ENCODE peak calls at places on chromosomes 3 and 15, in nine cellular contexts. One of them, this sample, is unnamed.

GRCh38 chr3:37114251-37115145 is 59.9 kb downstream of the LRRFIP2 start:
- DNase-seq in adrenal gland: no peak
- DNase-seq in PC-3: peak
- DNase-seq in pancreas: no peak
- DNase-seq in MCF 10A: peak
- DNase-seq in cardiac muscle cell: no peak
- DNase-seq in upper lobe of right lung: no peak
- DNase-seq in fibroblast of villous mesenchyme: peak
- DNase-seq in dorsolateral prefrontal cortex: no peak
- DNase-seq in this sample: no peak

GRCh38 chr3:171178714-171179113 is 152.2 kb upstream of the SLC2A2 start:
- DNase-seq in adrenal gland: no peak
- DNase-seq in PC-3: peak
- DNase-seq in pancreas: no peak
- DNase-seq in MCF 10A: no peak
- DNase-seq in cardiac muscle cell: no peak
- DNase-seq in upper lobe of right lung: no peak
- DNase-seq in fibroblast of villous mesenchyme: peak
- DNase-seq in dorsolateral prefrontal cortex: no peak
- DNase-seq in this sample: no peak

GRCh38 chr3:67123914-67124313 is 125.8 kb downstream of the KBTBD8 start:
- DNase-seq in adrenal gland: no peak
- DNase-seq in PC-3: no peak
- DNase-seq in pancreas: no peak
- DNase-seq in MCF 10A: no peak
- DNase-seq in cardiac muscle cell: no peak
- DNase-seq in upper lobe of right lung: no peak
- DNase-seq in fibroblast of villous mesenchyme: no peak
- DNase-seq in dorsolateral prefrontal cortex: no peak
- DNase-seq in this sample: no peak

GRCh38 chr3:142844339-142844977 is 44.4 kb downstream of the PCOLCE2 start:
- DNase-seq in adrenal gland: no peak
- DNase-seq in PC-3: peak
- DNase-seq in pancreas: no peak
- DNase-seq in MCF 10A: peak
- DNase-seq in cardiac muscle cell: peak
- DNase-seq in upper lobe of right lung: no peak
- DNase-seq in fibroblast of villous mesenchyme: peak
- DNase-seq in dorsolateral prefrontal cortex: no peak
- DNase-seq in this sample: peak

GRCh38 chr15:81941479-81941878 is 104.3 kb downstream of the MEX3B start:
- DNase-seq in adrenal gland: no peak
- DNase-seq in PC-3: no peak
- DNase-seq in pancreas: no peak
- DNase-seq in MCF 10A: no peak
- DNase-seq in cardiac muscle cell: no peak
- DNase-seq in upper lobe of right lung: no peak
- DNase-seq in fibroblast of villous mesenchyme: no peak
- DNase-seq in dorsolateral prefrontal cortex: no peak
- DNase-seq in this sample: no peak

GRCh38 chr15:58241872-58242271 is 103.7 kb downstream of the AQP9 start:
- DNase-seq in adrenal gland: peak
- DNase-seq in PC-3: peak
- DNase-seq in pancreas: no peak
- DNase-seq in MCF 10A: no peak
- DNase-seq in cardiac muscle cell: peak
- DNase-seq in upper lobe of right lung: no peak
- DNase-seq in fibroblast of villous mesenchyme: no peak
- DNase-seq in dorsolateral prefrontal cortex: no peak
- DNase-seq in this sample: no peak

GRCh38 chr3:126361211-126361610 is 4.0 kb upstream of the KLF15 start:
- DNase-seq in adrenal gland: peak
- DNase-seq in PC-3: no peak
- DNase-seq in pancreas: no peak
- DNase-seq in MCF 10A: no peak
- DNase-seq in cardiac muscle cell: no peak
- DNase-seq in upper lobe of right lung: peak
- DNase-seq in fibroblast of villous mesenchyme: no peak
- DNase-seq in dorsolateral prefrontal cortex: peak
- DNase-seq in this sample: no peak

GRCh38 chr3:16085884-16086608 is 88.4 kb upstream of the GALNT15 start:
- DNase-seq in adrenal gland: peak
- DNase-seq in PC-3: no peak
- DNase-seq in pancreas: no peak
- DNase-seq in MCF 10A: no peak
- DNase-seq in cardiac muscle cell: no peak
- DNase-seq in upper lobe of right lung: no peak
- DNase-seq in fibroblast of villous mesenchyme: no peak
- DNase-seq in dorsolateral prefrontal cortex: peak
- DNase-seq in this sample: no peak

DNA sequence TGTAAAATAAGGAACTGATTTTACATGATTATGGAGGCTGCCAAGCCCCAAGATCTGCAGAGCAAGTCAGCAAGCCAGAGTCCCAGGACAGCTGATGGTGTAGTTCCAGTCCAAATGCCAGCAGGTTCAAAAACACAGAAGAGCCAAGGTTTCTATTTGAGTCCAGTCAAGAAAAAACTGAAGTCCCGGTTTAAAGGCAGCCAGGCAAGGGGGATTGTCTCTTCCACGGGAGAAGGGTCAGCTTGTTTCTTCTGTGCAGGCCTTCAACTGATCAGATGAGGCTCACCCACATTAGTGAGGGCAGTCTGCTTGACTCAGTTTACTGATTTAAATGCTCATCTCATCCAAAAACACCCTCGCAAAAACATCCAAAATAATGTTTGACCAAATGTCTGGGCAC is 246.2 kb downstream of the PLCL2 start:
- DNase-seq in adrenal gland: no peak
- DNase-seq in PC-3: no peak
- DNase-seq in pancreas: no peak
- DNase-seq in MCF 10A: no peak
- DNase-seq in cardiac muscle cell: no peak
- DNase-seq in upper lobe of right lung: no peak
- DNase-seq in fibroblast of villous mesenchyme: no peak
- DNase-seq in dorsolateral prefrontal cortex: no peak
- DNase-seq in this sample: no peak
- TF ChIP-seq CTCF in adrenal gland: no peak
- TF ChIP-seq CTCF in PC-3: no peak
- TF ChIP-seq CTCF in pancreas: no peak
- TF ChIP-seq CTCF in MCF 10A: no peak
- TF ChIP-seq CTCF in cardiac muscle cell: no peak
- TF ChIP-seq CTCF in upper lobe of right lung: no peak
- TF ChIP-seq CTCF in fibroblast of villous mesenchyme: no peak
- TF ChIP-seq CTCF in dorsolateral prefrontal cortex: no peak
- TF ChIP-seq CTCF in this sample: no peak

GRCh38 chr3:192212335-192212734 is 515.0 kb downstream of the FGF12 start:
- DNase-seq in adrenal gland: no peak
- DNase-seq in PC-3: no peak
- DNase-seq in pancreas: no peak
- DNase-seq in MCF 10A: no peak
- DNase-seq in cardiac muscle cell: no peak
- DNase-seq in upper lobe of right lung: no peak
- DNase-seq in fibroblast of villous mesenchyme: no peak
- DNase-seq in dorsolateral prefrontal cortex: no peak
- DNase-seq in this sample: no peak
- TF ChIP-seq CTCF in adrenal gland: no peak
- TF ChIP-seq CTCF in PC-3: peak
- TF ChIP-seq CTCF in pancreas: no peak
- TF ChIP-seq CTCF in MCF 10A: no peak
- TF ChIP-seq CTCF in cardiac muscle cell: no peak
- TF ChIP-seq CTCF in upper lobe of right lung: no peak
- TF ChIP-seq CTCF in fibroblast of villous mesenchyme: no peak
- TF ChIP-seq CTCF in dorsolateral prefrontal cortex: no peak
- TF ChIP-seq CTCF in this sample: peak

GRCh38 chr3:58370407-58370806 is 37.7 kb downstream of the PXK start:
- DNase-seq in adrenal gland: no peak
- DNase-seq in PC-3: no peak
- DNase-seq in pancreas: no peak
- DNase-seq in MCF 10A: no peak
- DNase-seq in cardiac muscle cell: no peak
- DNase-seq in upper lobe of right lung: no peak
- DNase-seq in fibroblast of villous mesenchyme: no peak
- DNase-seq in dorsolateral prefrontal cortex: no peak
- DNase-seq in this sample: no peak

GRCh38 chr3:58369038-58369437 is 36.3 kb downstream of the PXK start:
- DNase-seq in adrenal gland: no peak
- DNase-seq in PC-3: no peak
- DNase-seq in pancreas: peak
- DNase-seq in MCF 10A: no peak
- DNase-seq in cardiac muscle cell: no peak
- DNase-seq in upper lobe of right lung: no peak
- DNase-seq in fibroblast of villous mesenchyme: no peak
- DNase-seq in dorsolateral prefrontal cortex: no peak
- DNase-seq in this sample: no peak

GRCh38 chr3:58369876-58370275 is 37.2 kb downstream of the PXK start:
- DNase-seq in adrenal gland: no peak
- DNase-seq in PC-3: no peak
- DNase-seq in pancreas: no peak
- DNase-seq in MCF 10A: peak
- DNase-seq in cardiac muscle cell: no peak
- DNase-seq in upper lobe of right lung: no peak
- DNase-seq in fibroblast of villous mesenchyme: peak
- DNase-seq in dorsolateral prefrontal cortex: no peak
- DNase-seq in this sample: no peak

GRCh38 chr3:58366699-58367098 is 34.0 kb downstream of the PXK start:
- DNase-seq in adrenal gland: no peak
- DNase-seq in PC-3: no peak
- DNase-seq in pancreas: no peak
- DNase-seq in MCF 10A: no peak
- DNase-seq in cardiac muscle cell: no peak
- DNase-seq in upper lobe of right lung: no peak
- DNase-seq in fibroblast of villous mesenchyme: peak
- DNase-seq in dorsolateral prefrontal cortex: no peak
- DNase-seq in this sample: no peak
- TF ChIP-seq CTCF in adrenal gland: no peak
- TF ChIP-seq CTCF in PC-3: no peak
- TF ChIP-seq CTCF in pancreas: no peak
- TF ChIP-seq CTCF in MCF 10A: no peak
- TF ChIP-seq CTCF in cardiac muscle cell: no peak
- TF ChIP-seq CTCF in upper lobe of right lung: no peak
- TF ChIP-seq CTCF in fibroblast of villous mesenchyme: no peak
- TF ChIP-seq CTCF in dorsolateral prefrontal cortex: no peak
- TF ChIP-seq CTCF in this sample: no peak

GRCh38 chr3:189267981-189268613 is 96.3 kb downstream of the TPRG1 start:
- DNase-seq in adrenal gland: no peak
- DNase-seq in PC-3: peak
- DNase-seq in pancreas: no peak
- DNase-seq in MCF 10A: peak
- DNase-seq in cardiac muscle cell: peak
- DNase-seq in upper lobe of right lung: no peak
- DNase-seq in fibroblast of villous mesenchyme: no peak
- DNase-seq in dorsolateral prefrontal cortex: no peak
- DNase-seq in this sample: no peak
- TF ChIP-seq CTCF in adrenal gland: no peak
- TF ChIP-seq CTCF in PC-3: peak
- TF ChIP-seq CTCF in pancreas: no peak
- TF ChIP-seq CTCF in MCF 10A: peak
- TF ChIP-seq CTCF in cardiac muscle cell: peak
- TF ChIP-seq CTCF in upper lobe of right lung: no peak
- TF ChIP-seq CTCF in fibroblast of villous mesenchyme: peak
- TF ChIP-seq CTCF in dorsolateral prefrontal cortex: no peak
- TF ChIP-seq CTCF in this sample: no peak